ENCODE peak calls at places on chromosome 13, in six cellular contexts. One of them, this sample, is unnamed.

GRCh38 chr13:73000027-73000674 is 58.7 kb upstream of the KLF5 start:
- DNase-seq in EH: peak; percentile 25
- DNase-seq in fibroblast of gingiva: peak; percentile 69
- DNase-seq in GM04503: no peak
- DNase-seq in C1 segment of cervical spinal cord: no peak
- DNase-seq in GM23338: no peak
- DNase-seq in this sample: no peak

GRCh38 chr13:28743499-28744083 is 24.8 kb upstream of the SLC46A3 start:
- DNase-seq in EH: no peak
- DNase-seq in fibroblast of gingiva: no peak
- DNase-seq in GM04503: no peak
- DNase-seq in C1 segment of cervical spinal cord: no peak
- DNase-seq in GM23338: no peak
- DNase-seq in this sample: no peak

GRCh38 chr13:49113526-49114286 is 106.4 kb upstream of the MLNR start:
- DNase-seq in EH: peak; percentile 49
- DNase-seq in fibroblast of gingiva: peak; percentile 33
- DNase-seq in GM04503: no peak
- DNase-seq in C1 segment of cervical spinal cord: no peak
- DNase-seq in GM23338: no peak
- DNase-seq in this sample: no peak

GRCh38 chr13:44915962-44916361 is 73.3 kb downstream of the NUFIP1 start:
- DNase-seq in EH: no peak
- DNase-seq in fibroblast of gingiva: no peak
- DNase-seq in GM04503: no peak
- DNase-seq in C1 segment of cervical spinal cord: no peak
- DNase-seq in GM23338: no peak
- DNase-seq in this sample: no peak

GRCh38 chr13:33649212-33649917 is 168.6 kb upstream of the RFC3 start:
- DNase-seq in EH: peak; percentile 59
- DNase-seq in fibroblast of gingiva: peak; percentile 26
- DNase-seq in GM04503: peak; percentile 31
- DNase-seq in C1 segment of cervical spinal cord: no peak
- DNase-seq in GM23338: no peak
- DNase-seq in this sample: no peak

GRCh38 chr13:52652980-52653303 is 306 bp downstream of the SUGT1 start:
- DNase-seq in EH: no peak
- DNase-seq in fibroblast of gingiva: no peak
- DNase-seq in GM04503: no peak
- DNase-seq in C1 segment of cervical spinal cord: no peak
- DNase-seq in GM23338: no peak
- DNase-seq in this sample: no peak

GRCh38 chr13:27775943-27776342 is 16.3 kb upstream of the GSX1 start:
- DNase-seq in EH: no peak
- DNase-seq in fibroblast of gingiva: no peak
- DNase-seq in GM04503: no peak
- DNase-seq in C1 segment of cervical spinal cord: no peak
- DNase-seq in GM23338: peak; percentile 52
- DNase-seq in this sample: no peak

GRCh38 chr13:80989770-80990169 is 648.8 kb upstream of the SPRY2 start:
- DNase-seq in EH: no peak
- DNase-seq in fibroblast of gingiva: no peak
- DNase-seq in GM04503: no peak
- DNase-seq in C1 segment of cervical spinal cord: no peak
- DNase-seq in GM23338: no peak
- DNase-seq in this sample: no peak

GRCh38 chr13:33169273-33169980 is 116.1 kb downstream of the STARD13 start:
- DNase-seq in EH: peak; percentile 88
- DNase-seq in fibroblast of gingiva: peak; percentile 59
- DNase-seq in GM04503: peak; percentile 35
- DNase-seq in C1 segment of cervical spinal cord: no peak
- DNase-seq in GM23338: no peak
- DNase-seq in this sample: no peak

GRCh38 chr13:46728777-46729176 is 68.2 kb downstream of the ESD start:
- DNase-seq in EH: no peak
- DNase-seq in fibroblast of gingiva: no peak
- DNase-seq in GM04503: no peak
- DNase-seq in C1 segment of cervical spinal cord: no peak
- DNase-seq in GM23338: peak; percentile 78
- DNase-seq in this sample: peak; percentile 20

GRCh38 chr13:110356362-110356761 is 49.3 kb downstream of the COL4A2 start:
- DNase-seq in EH: peak; percentile 64
- DNase-seq in fibroblast of gingiva: no peak
- DNase-seq in GM04503: no peak
- DNase-seq in C1 segment of cervical spinal cord: no peak
- DNase-seq in GM23338: no peak
- DNase-seq in this sample: no peak

GRCh38 chr13:45370922-45371406 is 30.0 kb upstream of the TPT1 start:
- DNase-seq in EH: peak; percentile 91
- DNase-seq in fibroblast of gingiva: peak; percentile 82
- DNase-seq in GM04503: no peak
- DNase-seq in C1 segment of cervical spinal cord: no peak
- DNase-seq in GM23338: peak; percentile 93
- DNase-seq in this sample: peak; percentile 41

GRCh38 chr13:49701481-49701880 is 10.2 kb upstream of the EBPL start:
- DNase-seq in EH: no peak
- DNase-seq in fibroblast of gingiva: no peak
- DNase-seq in GM04503: no peak
- DNase-seq in C1 segment of cervical spinal cord: no peak
- DNase-seq in GM23338: no peak
- DNase-seq in this sample: no peak

GRCh38 chr13:51223284-51224270 is 1.4 kb downstream of the FAM124A start:
- DNase-seq in EH: no peak
- DNase-seq in fibroblast of gingiva: no peak
- DNase-seq in GM04503: no peak
- DNase-seq in C1 segment of cervical spinal cord: peak; percentile 20
- DNase-seq in GM23338: peak; percentile 43
- DNase-seq in this sample: no peak

GRCh38 chr13:76856141-76856571 is 30.0 kb downstream of the KCTD12 start:
- DNase-seq in EH: peak; percentile 70
- DNase-seq in fibroblast of gingiva: peak; percentile 81
- DNase-seq in GM04503: peak; percentile 54
- DNase-seq in C1 segment of cervical spinal cord: no peak
- DNase-seq in GM23338: no peak
- DNase-seq in this sample: no peak

GRCh38 chr13:32969516-32969941 is 46.7 kb upstream of the KL start:
- DNase-seq in EH: peak; percentile 69
- DNase-seq in fibroblast of gingiva: peak; percentile 39
- DNase-seq in GM04503: peak; percentile 19
- DNase-seq in C1 segment of cervical spinal cord: no peak
- DNase-seq in GM23338: no peak
- DNase-seq in this sample: no peak

GRCh38 chr13:100566543-100566942 is 22.0 kb downstream of the GGACT start:
- DNase-seq in EH: peak; percentile 7
- DNase-seq in fibroblast of gingiva: no peak
- DNase-seq in GM04503: no peak
- DNase-seq in C1 segment of cervical spinal cord: no peak
- DNase-seq in GM23338: no peak
- DNase-seq in this sample: no peak

This sample was measured in T47D.